ENCODE peak calls at places on chromosomes 7 and 10, in four cellular contexts. P is H9; D is CD4-positive, alpha-beta memory T cell; W is A549. A is an unnamed sample. For H3K4me1, the result is how much of the 10 kb centered on the place peaks cover.

GRCh38 chr10:62264702-62265436 is 3.8 kb downstream of the RTKN2 start:
- DNase-seq in W (peak), P (peak), D (peak), A (no peak)

GRCh38 chr10:92757066-92757716 is 67.4 kb downstream of the HHEX start:
- DNase-seq in P (peak), W (peak), D (no peak), A (peak)

GRCh38 chr7:73851410-73852338 is 9.3 kb upstream of the TMEM270 start:
- DNase-seq in P (no peak), D (peak), W (peak), A (no peak)

GRCh38 chr10:85138046-85138445 is 809.7 kb downstream of the CCSER2 start:
- DNase-seq in D (no peak), P (no peak), W (no peak), A (no peak)

GRCh38 chr7:24158976-24159375 is 125.0 kb upstream of the NPY start:
- DNase-seq in P (no peak), D (no peak), W (no peak), A (no peak)

GRCh38 chr7:20219446-20220292 is 2.5 kb upstream of the MACC1 start:
- DNase-seq in P (peak), D (no peak), W (no peak), A (peak)

GRCh38 chr10:51542863-51543262 is 156.5 kb downstream of the CSTF2T start:
- DNase-seq in P (no peak), W (no peak), D (no peak), A (no peak)

GRCh38 chr10:43971981-43972380 is 323.3 kb upstream of the ZNF32 start:
- DNase-seq in D (no peak), W (no peak), P (no peak), A (no peak)

GRCh38 chr10:87767253-87767652 is 50.8 kb downstream of the ATAD1 start:
- DNase-seq in D (no peak), P (no peak), W (no peak), A (no peak)

GRCh38 chr10:92689663-92690210 is at the start of gene HHEX:
- DNase-seq in P (peak), D (peak), W (peak), A (no peak)

GRCh38 chr10:43322769-43323168 is 48.7 kb upstream of the FXYD4 start:
- DNase-seq in D (peak), P (peak), W (peak), A (peak)

GRCh38 chr10:70169011-70169410 is 1.3 kb downstream of the SAR1A start:
- DNase-seq in W (no peak), P (no peak), D (peak), A (no peak)

GRCh38 chr10:106908225-106908624 is 256.3 kb downstream of the SORCS1 start:
- DNase-seq in P (no peak), W (no peak), D (no peak), A (no peak)

GRCh38 chr10:113572520-113573290 is 19.9 kb downstream of the HABP2 start:
- DNase-seq in W (no peak), D (no peak), P (no peak), A (no peak)

GRCh38 chr10:43888551-43888950 is 239.9 kb upstream of the ZNF32 start:
- DNase-seq in W (no peak), D (no peak), P (no peak), A (no peak)

GRCh38 chr7:74181821-74182220 is 7.7 kb downstream of the EIF4H start:
- DNase-seq in W (no peak), P (no peak), D (no peak), A (no peak)

GRCh38 chr10:60382946-60383681 is 6.6 kb downstream of the ANK3 start:
- DNase-seq in P (no peak), W (no peak), D (no peak), A (no peak)

GRCh38 chr10:44725404-44725803 is 185.7 kb upstream of the TMEM72 start:
- DNase-seq in W (no peak), D (no peak), P (no peak), A (no peak)

GRCh38 chr7:84547326-84547725 is 352.7 kb upstream of the SEMA3A start:
- DNase-seq in D (no peak), P (no peak), W (no peak), A (no peak)

GRCh38 chr7:99019523-99020412 is 124.1 kb downstream of the SMURF1 start:
- DNase-seq in D (no peak), W (no peak), P (no peak), A (peak)

GRCh38 chr7:20514364-20514763 is 101.1 kb upstream of the ABCB5 start:
- DNase-seq in W (no peak), P (no peak), D (no peak), A (no peak)

GRCh38 chr10:96833220-96834001 is 1.3 kb downstream of the LCOR start:
- DNase-seq in P (peak), W (peak), D (no peak), A (no peak)

GRCh38 chr10:96834121-96834520 is 2.0 kb downstream of the LCOR start:
- DNase-seq in D (no peak), W (no peak), P (no peak), A (no peak)

GRCh38 chr10:96831867-96832720 is at the start of gene LCOR:
- DNase-seq in D (peak), W (peak), P (peak), A (peak)

GRCh38 chr10:96831200-96831866 is 765 bp upstream of the LCOR start:
- DNase-seq in W (no peak), D (no peak), P (no peak), A (no peak)

GRCh38 chr10:96832721-96833219 is 672 bp downstream of the LCOR start:
- DNase-seq in W (peak), P (peak), D (peak), A (peak)
- H3K4me1 ChIP-seq in W (under half), P (under half), D (half or more), A (under half)

DNA sequence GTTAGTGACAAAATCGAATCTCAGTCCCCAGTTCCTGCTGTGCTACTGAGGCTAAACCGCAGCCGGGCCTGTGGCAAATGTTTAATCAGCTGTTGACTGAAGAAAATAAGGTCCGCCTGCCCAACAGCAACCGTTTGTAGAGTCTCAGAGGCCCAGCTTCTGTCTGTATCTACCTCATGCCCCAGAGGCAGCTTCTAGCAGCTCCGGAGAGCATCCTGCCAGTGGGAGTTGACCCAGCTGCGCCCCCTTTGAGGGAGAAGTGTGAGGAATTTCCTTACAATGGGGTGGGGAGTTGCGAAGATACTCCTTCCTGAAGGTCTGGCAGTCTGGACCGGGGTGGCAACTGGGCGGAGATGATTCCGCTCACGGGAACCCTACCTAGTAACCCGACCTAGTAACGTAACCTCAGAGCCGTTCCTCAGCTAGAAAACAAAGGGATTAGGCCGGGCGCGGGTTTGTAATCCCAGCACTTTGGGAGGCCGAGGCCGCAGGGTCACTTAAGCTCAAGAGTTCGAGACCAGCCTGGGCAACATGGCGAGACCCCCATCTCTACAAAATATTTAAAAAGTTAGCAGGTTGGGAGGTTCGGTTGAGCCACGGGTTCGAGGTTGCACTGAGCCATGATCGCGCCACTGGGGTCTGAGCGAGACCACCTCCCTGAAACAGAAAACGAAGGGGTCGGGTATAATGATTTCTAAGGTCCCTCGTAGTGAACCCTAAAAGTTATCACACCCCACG is 846 bp upstream of the ZNF775 start:
- DNase-seq in W (peak), P (peak), D (peak), A (no peak)
- H3K4me1 ChIP-seq in W (under half), P (under half), D (under half), A (half or more)

DNA sequence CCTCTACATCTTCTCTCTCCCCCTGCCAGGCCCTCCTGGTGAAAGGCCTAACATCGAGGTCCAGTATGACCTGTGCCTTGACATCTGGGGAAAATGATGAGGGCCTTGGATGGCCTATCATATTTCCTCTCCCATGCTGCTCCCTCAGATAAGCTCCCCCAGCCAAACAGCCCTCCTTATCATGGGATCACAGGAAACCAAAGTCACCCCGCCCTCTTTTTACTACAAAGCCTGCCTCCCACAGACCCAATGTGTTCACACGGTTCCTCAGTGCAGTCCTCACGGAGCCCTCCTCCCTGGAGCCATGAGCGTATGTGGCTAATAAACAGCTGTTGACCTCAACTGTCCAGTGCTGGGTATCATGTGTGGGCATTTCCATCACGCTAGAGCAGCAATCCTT is 32.0 kb downstream of the C10orf90 start:
- DNase-seq in P (no peak), D (no peak), W (no peak), A (peak)
- H3K4me1 ChIP-seq in P (under half), D (under half), W (under half), A (under half)

DNA sequence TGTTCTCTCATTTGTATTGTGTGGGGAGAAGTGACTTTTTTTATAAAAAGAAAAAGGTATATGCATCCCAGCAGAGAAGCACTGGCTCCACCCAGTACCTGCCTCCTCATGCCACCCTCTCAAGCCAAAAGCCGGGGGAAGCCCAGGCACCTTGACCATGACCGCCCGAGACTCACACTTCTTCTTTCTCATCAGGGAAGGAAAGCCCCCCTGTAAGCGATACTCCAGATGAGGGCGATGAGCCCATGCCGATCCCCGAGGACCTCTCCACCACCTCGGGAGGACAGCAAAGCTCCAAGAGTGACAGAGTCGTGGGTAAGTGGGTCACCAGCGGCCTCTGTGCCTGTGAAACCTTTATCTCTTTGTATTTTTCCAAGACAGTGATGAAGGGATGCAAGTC is 22.9 kb downstream of the IKZF1 start:
- DNase-seq in P (no peak), W (no peak), D (no peak), A (no peak)
- H3K4me1 ChIP-seq in P (under half), W (under half), D (half or more), A (under half)

GRCh38 chr7:1237704-1238255 is 5.1 kb downstream of the UNCX start:
- DNase-seq in W (no peak), P (no peak), D (no peak), A (no peak)

GRCh38 chr7:1235501-1236131 is 2.9 kb downstream of the UNCX start:
- DNase-seq in W (no peak), P (no peak), D (no peak), A (no peak)

GRCh38 chr7:1236831-1237701 is 4.4 kb downstream of the UNCX start:
- DNase-seq in P (no peak), W (no peak), D (no peak), A (no peak)

GRCh38 chr7:1234794-1235500 is 2.3 kb downstream of the UNCX start:
- DNase-seq in D (no peak), P (peak), W (no peak), A (peak)

GRCh38 chr7:1236132-1236655 is 3.5 kb downstream of the UNCX start:
- DNase-seq in D (no peak), W (no peak), P (no peak), A (no peak)
- H3K4me1 ChIP-seq in D (under half), W (under half), P (under half), A (under half)

GRCh38 chr10:32987172-32987571 is 29.1 kb upstream of the ITGB1 start:
- DNase-seq in W (no peak), P (no peak), D (no peak), A (no peak)

GRCh38 chr10:32983333-32983909 is 25.4 kb upstream of the ITGB1 start:
- DNase-seq in D (no peak), W (peak), P (no peak), A (no peak)

GRCh38 chr10:32984003-32984600 is 26.1 kb upstream of the ITGB1 start:
- DNase-seq in P (no peak), W (no peak), D (no peak), A (no peak)

GRCh38 chr10:32985781-32986350 is 27.8 kb upstream of the ITGB1 start:
- DNase-seq in W (no peak), D (no peak), P (no peak), A (no peak)

DNA sequence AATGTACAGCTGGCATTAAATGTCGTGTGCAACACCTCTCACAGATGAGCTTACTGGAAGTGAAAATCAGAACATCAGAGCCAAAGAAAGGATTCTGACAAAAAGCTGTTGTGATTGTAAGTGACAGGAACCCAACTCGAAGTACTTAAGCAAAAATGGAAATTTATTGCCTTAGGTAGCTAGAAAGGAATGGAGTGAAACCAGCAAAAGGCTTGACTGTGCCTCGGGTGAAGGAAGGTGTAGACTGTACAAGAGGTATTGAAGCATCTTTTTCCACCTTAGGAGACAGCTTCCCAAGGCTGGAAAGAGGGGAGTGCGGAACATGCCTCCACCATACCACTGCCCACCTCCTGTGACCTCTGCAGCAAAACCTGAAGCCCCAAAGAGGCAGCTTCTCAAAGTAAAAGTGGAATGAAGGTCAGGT is 27.3 kb upstream of the ITGB1 start:
- DNase-seq in D (no peak), P (no peak), W (no peak), A (no peak)
- H3K4me1 ChIP-seq in D (under half), P (under half), W (half or more), A (under half)